ENCODE peak calls at places on chromosomes 6 and 20, in six cellular contexts. R is H1, V is IMR-90, E is mesendoderm, W is H9, B is neuronal stem cell. J is an unnamed sample.

GRCh38 chr6:157061770-157062594 is 261.3 kb downstream of the TMEM242 start:
- DNase-seq in R (no peak), V (no peak), E (no peak), W (no peak), B (no peak), J (no peak)

GRCh38 chr20:62156592-62157386 is 13.2 kb downstream of the SS18L1 start:
- DNase-seq in R (peak; percentile 89), V (peak; percentile 19), E (peak; percentile 86), W (peak; percentile 85), B (no peak), J (peak; percentile 69)

GRCh38 chr6:32983493-32983848 is 15.1 kb downstream of the BRD2 start:
- DNase-seq in R (no peak), V (no peak), E (no peak), W (no peak), B (no peak), J (peak; percentile 11)

GRCh38 chr6:132101550-132101949 is 150.4 kb upstream of the CCN2 start:
- DNase-seq in R (no peak), V (no peak), E (no peak), W (no peak), B (no peak), J (no peak)

GRCh38 chr20:60921021-60921622 is 330.9 kb upstream of the CDH4 start:
- DNase-seq in R (no peak), V (peak; percentile 8), E (peak; percentile 7), W (peak; percentile 51), B (no peak), J (no peak)

GRCh38 chr6:47256361-47256760 is 53.3 kb downstream of the TNFRSF21 start:
- DNase-seq in R (no peak), V (no peak), E (no peak), W (no peak), B (no peak), J (no peak)

GRCh38 chr6:35955970-35956369 is 35.1 kb upstream of the SRPK1 start:
- DNase-seq in R (no peak), V (no peak), E (no peak), W (no peak), B (no peak), J (no peak)

GRCh38 chr6:147395158-147395557 is 113.3 kb upstream of the SAMD5 start:
- DNase-seq in R (no peak), V (peak; percentile 46), E (no peak), W (no peak), B (no peak), J (no peak)

GRCh38 chr6:142605922-142606321 is 304.1 kb downstream of the ADGRG6 start:
- DNase-seq in R (no peak), V (peak; percentile 58), E (no peak), W (no peak), B (no peak), J (peak; percentile 9)

GRCh38 chr20:24650091-24650490 is 180.7 kb downstream of the SYNDIG1 start:
- DNase-seq in R (no peak), V (peak; percentile 89), E (no peak), W (no peak), B (no peak), J (peak; percentile 66)

GRCh38 chr20:62136283-62137091 is 6.7 kb downstream of the PSMA7 start:
- DNase-seq in R (no peak), V (peak; percentile 68), E (peak; percentile 80), W (peak; percentile 70), B (no peak), J (peak; percentile 73)

GRCh38 chr6:134678436-134678889 is 271.4 kb downstream of the ALDH8A1 start:
- DNase-seq in R (no peak), V (peak; percentile 79), E (peak; percentile 21), W (no peak), B (no peak), J (peak; percentile 19)

GRCh38 chr6:150654671-150655070 is 55.0 kb downstream of the PLEKHG1 start:
- DNase-seq in R (no peak), V (no peak), E (no peak), W (no peak), B (no peak), J (no peak)

GRCh38 chr6:4367643-4368042 is 232.3 kb upstream of the ECI2 start:
- DNase-seq in R (no peak), V (no peak), E (no peak), W (no peak), B (no peak), J (no peak)

GRCh38 chr6:170028629-170029345 is 262.1 kb downstream of the DLL1 start:
- DNase-seq in R (no peak), V (no peak), E (no peak), W (no peak), B (no peak), J (no peak)

GRCh38 chr6:168291450-168291849 is 28.1 kb downstream of the DACT2 start:
- DNase-seq in R (no peak), V (no peak), E (no peak), W (no peak), B (no peak), J (no peak)

GRCh38 chr6:154721460-154721859 is 11.8 kb upstream of the SCAF8 start:
- DNase-seq in R (no peak), V (peak; percentile 70), E (no peak), W (no peak), B (no peak), J (peak; percentile 51)

GRCh38 chr6:24766685-24767462 is 7.9 kb upstream of the GMNN start:
- DNase-seq in R (no peak), V (peak; percentile 49), E (no peak), W (no peak), B (no peak), J (peak; percentile 37)

GRCh38 chr6:53725791-53726575 is 60.4 kb upstream of the KLHL31 start:
- DNase-seq in R (peak; percentile 93), V (peak; percentile 69), E (peak; percentile 81), W (peak; percentile 83), B (peak; percentile 67), J (peak; percentile 66)

GRCh38 chr6:44224154-44224977 is 971 bp downstream of the SLC29A1 start:
- DNase-seq in R (no peak), V (peak; percentile 8), E (peak; percentile 75), W (no peak), B (no peak), J (no peak)

GRCh38 chr6:109073344-109074235 is 21.1 kb downstream of the SESN1 start:
- DNase-seq in R (no peak), V (peak; percentile 76), E (peak; percentile 75), W (no peak), B (peak; percentile 70), J (peak; percentile 78)

GRCh38 chr20:20362774-20363435 is 5.0 kb upstream of the INSM1 start:
- DNase-seq in R (peak; percentile 65), V (no peak), E (peak; percentile 81), W (peak; percentile 76), B (no peak), J (no peak)

GRCh38 chr6:32332433-32332832 is 39.3 kb downstream of the TSBP1 start:
- DNase-seq in R (no peak), V (no peak), E (peak; percentile 4), W (no peak), B (no peak), J (no peak)

GRCh38 chr6:2960935-2961334 is 10.4 kb downstream of the SERPINB6 start:
- DNase-seq in R (no peak), V (peak; percentile 38), E (no peak), W (no peak), B (no peak), J (no peak)

GRCh38 chr6:2963756-2964155 is 7.6 kb downstream of the SERPINB6 start:
- DNase-seq in R (no peak), V (no peak), E (no peak), W (no peak), B (no peak), J (no peak)

GRCh38 chr6:2961491-2961890 is 9.9 kb downstream of the SERPINB6 start:
- DNase-seq in R (no peak), V (no peak), E (no peak), W (no peak), B (no peak), J (no peak)

GRCh38 chr6:2961971-2962370 is 9.4 kb downstream of the SERPINB6 start:
- DNase-seq in R (no peak), V (no peak), E (no peak), W (peak; percentile 56), B (no peak), J (no peak)

DNA sequence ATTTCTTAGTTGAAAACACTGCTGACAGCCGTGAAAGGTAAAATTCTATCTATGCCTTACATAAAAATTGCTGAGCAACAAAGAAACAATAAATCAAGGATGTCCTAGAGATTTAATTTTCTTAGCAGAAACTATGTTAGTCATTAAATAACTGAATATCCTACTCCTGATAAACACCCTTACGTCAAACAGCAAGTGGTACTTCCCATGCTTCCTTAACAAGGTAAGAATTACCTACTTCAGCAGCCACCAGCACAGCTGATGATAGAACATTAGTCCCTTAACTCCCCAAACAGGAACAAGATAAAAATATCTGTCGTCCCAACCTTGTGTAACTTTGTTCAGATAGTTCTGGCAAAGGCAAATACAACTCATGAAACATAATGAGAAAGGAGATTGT is 8.7 kb downstream of the SERPINB6 start:
- DNase-seq in R (no peak), V (no peak), E (no peak), W (no peak), B (no peak), J (no peak)
- H2BK15ac ChIP-seq in R (no peak overlapping the region), V (no peak overlapping the region), E (no peak overlapping the region), W (no peak overlapping the region), B (no peak overlapping the region), J (no peak overlapping the region)

DNA sequence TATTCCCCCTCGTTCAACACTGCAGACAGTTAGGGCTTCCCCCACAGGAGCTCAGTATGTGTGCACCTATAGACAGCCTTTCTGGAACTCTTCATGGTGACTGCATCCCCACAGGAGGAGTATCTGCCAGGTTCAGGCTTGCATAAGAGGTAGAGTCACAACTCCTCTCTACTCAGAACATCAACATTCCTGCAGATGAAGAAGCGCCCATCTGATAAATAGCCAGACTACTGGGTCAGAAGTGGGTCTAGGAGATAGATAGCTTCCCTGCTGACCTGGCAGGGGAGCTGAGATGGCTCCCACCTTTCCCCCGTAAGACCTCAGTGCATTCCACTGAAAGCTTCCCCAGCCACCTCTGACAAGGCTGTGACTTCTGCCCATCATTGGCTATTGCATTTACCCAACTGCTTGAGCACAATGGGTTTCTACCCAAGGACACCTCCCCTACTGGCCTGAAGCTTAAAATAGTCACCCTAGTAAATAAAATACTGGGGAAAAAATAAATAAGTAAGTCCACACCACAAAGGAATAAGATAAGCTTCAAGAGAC is 125.1 kb downstream of the CDK19 start:
- DNase-seq in R (no peak), V (no peak), E (peak; percentile 35), W (no peak), B (no peak), J (no peak)
- H3K23ac ChIP-seq in R (no peak overlapping the region), V (no peak overlapping the region), E (no peak overlapping the region), W (no peak overlapping the region), B (no peak overlapping the region), J (no peak overlapping the region)

GRCh38 chr6:118103381-118104105 is 196.5 kb downstream of the SLC35F1 start:
- DNase-seq in R (no peak), V (no peak), E (no peak), W (no peak), B (no peak), J (no peak)

GRCh38 chr6:118102401-118102800 is 195.3 kb downstream of the SLC35F1 start:
- DNase-seq in R (no peak), V (no peak), E (no peak), W (no peak), B (no peak), J (no peak)

GRCh38 chr6:118097576-118097975 is 190.5 kb downstream of the SLC35F1 start:
- DNase-seq in R (no peak), V (no peak), E (no peak), W (no peak), B (no peak), J (no peak)

GRCh38 chr6:118100763-118101162 is 193.7 kb downstream of the SLC35F1 start:
- DNase-seq in R (no peak), V (no peak), E (peak; percentile 41), W (no peak), B (no peak), J (no peak)
- H3K27ac ChIP-seq in R (no peak overlapping the region), V (no peak overlapping the region), E (no peak overlapping the region), W (peak overlapping the region; percentile 17), B (no peak overlapping the region), J (no peak overlapping the region)

GRCh38 chr6:166419717-166420116 is 37.0 kb upstream of the MPC1 start:
- DNase-seq in R (no peak), V (no peak), E (no peak), W (no peak), B (no peak), J (no peak)
- H2BK15ac ChIP-seq in R (no peak overlapping the region), V (no peak overlapping the region), E (no peak overlapping the region), W (no peak overlapping the region), B (no peak overlapping the region), J (no peak overlapping the region)

J was measured in mesenchymal stem cell.